ENCODE peak calls at places on chromosomes 5 and 9, in nine cellular contexts. G is naive thymus-derived CD4-positive, alpha-beta T cell; H is spleen; W is breast epithelium; P is small intestine; M is HCT116; U is osteoblast; B is hepatocyte; I is esophagus squamous epithelium. D is an unnamed sample.
A peak's percentile ranks its signal among the peaks of the same experiment; 100 is the strongest.

GRCh38 chr5:114010362-114010761 is 351.5 kb upstream of the KCNN2 start:
- DNase-seq in B (peak; percentile 4), U (no peak), H (no peak), P (no peak), I (no peak), G (no peak), W (no peak), M (no peak), D (no peak)

GRCh38 chr9:77475641-77476473 is 172.3 kb downstream of the GNA14 start:
- DNase-seq in H (no peak), I (no peak), U (peak; percentile 66), P (no peak), M (no peak), G (peak; percentile 48), W (no peak), B (no peak), D (no peak)

GRCh38 chr5:137269297-137269696 is 229.8 kb downstream of the SPOCK1 start:
- DNase-seq in M (no peak), H (no peak), P (no peak), I (no peak), B (no peak), U (no peak), W (no peak), G (no peak), D (no peak)

GRCh38 chr9:89701221-89701798 is 96.5 kb downstream of the GADD45G start:
- DNase-seq in M (no peak), G (peak; percentile 83), U (no peak), H (peak; percentile 79), W (no peak), B (no peak), P (no peak), I (no peak), D (peak; percentile 67)

GRCh38 chr5:43432486-43433365 is 20.5 kb upstream of the CCL28 start:
- DNase-seq in M (peak; percentile 31), B (peak; percentile 72), U (peak; percentile 48), P (peak; percentile 68), G (no peak), H (no peak), W (peak; percentile 82), I (no peak), D (peak; percentile 84)

GRCh38 chr5:89437450-89438435 is 554.8 kb upstream of the MEF2C start:
- DNase-seq in B (no peak), I (no peak), P (no peak), G (no peak), W (no peak), H (no peak), U (no peak), M (no peak), D (no peak)

GRCh38 chr5:180074462-180074861 is 2.9 kb upstream of the RNF130 start:
- DNase-seq in H (no peak), M (no peak), B (no peak), P (no peak), G (no peak), I (no peak), W (no peak), U (no peak), D (no peak)

GRCh38 chr9:13485068-13485596 is 205.6 kb upstream of the MPDZ start:
- DNase-seq in M (no peak), H (no peak), B (no peak), I (no peak), P (no peak), G (no peak), U (peak; percentile 51), W (peak; percentile 76), D (no peak)

GRCh38 chr9:106859957-106860715 is 2.8 kb upstream of the ZNF462 start:
- DNase-seq in U (no peak), M (peak; percentile 41), I (no peak), W (peak; percentile 60), B (peak; percentile 66), H (no peak), P (peak; percentile 43), G (no peak), D (peak; percentile 70)

GRCh38 chr9:34653131-34653530 is 1.1 kb downstream of the IL11RA start:
- DNase-seq in I (no peak), B (no peak), M (no peak), H (no peak), W (no peak), P (no peak), G (no peak), U (no peak), D (no peak)

GRCh38 chr5:142357469-142358090 is 32.8 kb upstream of the SPRY4 start:
- DNase-seq in M (no peak), I (no peak), H (no peak), W (no peak), G (no peak), P (no peak), B (no peak), U (peak; percentile 74), D (no peak)

GRCh38 chr5:142753114-142753764 is 16.9 kb upstream of the ARHGAP26 start:
- DNase-seq in M (no peak), I (no peak), G (no peak), U (no peak), H (no peak), P (no peak), W (peak; percentile 89), B (no peak), D (peak; percentile 71)

GRCh38 chr9:80500300-80500699 is 928.5 kb downstream of the TLE4 start:
- DNase-seq in G (no peak), M (no peak), U (no peak), B (no peak), I (no peak), W (no peak), P (no peak), H (no peak), D (no peak)

GRCh38 chr5:57900356-57900944 is 417.8 kb upstream of the ACTBL2 start:
- DNase-seq in H (no peak), I (no peak), U (no peak), B (no peak), P (no peak), G (no peak), W (no peak), M (no peak), D (no peak)

DNA sequence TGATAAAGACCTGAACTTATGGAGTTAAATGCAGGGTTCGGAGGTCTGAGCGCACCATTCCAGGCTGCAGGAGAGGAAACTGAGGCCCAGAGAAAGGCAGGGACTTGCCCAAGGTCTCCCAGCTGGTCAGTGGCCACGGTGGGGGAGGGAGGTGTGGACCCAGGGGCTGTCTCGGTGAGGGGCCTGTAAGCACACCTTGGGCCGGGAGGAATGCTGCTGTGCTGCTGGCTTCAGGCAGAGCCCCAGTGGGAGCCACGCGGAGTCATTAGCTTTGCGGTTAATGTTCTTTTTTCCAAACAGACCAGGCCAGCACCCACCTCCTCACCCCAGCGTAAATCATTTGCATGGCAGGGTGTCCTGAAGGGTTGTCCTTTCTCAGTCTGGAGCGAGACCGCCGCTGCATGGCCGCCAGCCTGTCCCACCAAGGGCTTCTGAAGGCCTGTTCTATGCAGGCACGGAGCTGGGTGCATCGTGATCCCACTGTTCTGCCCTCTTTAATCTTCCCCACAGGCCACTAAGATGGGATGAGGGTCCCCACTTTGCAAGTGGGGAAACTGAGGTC is 35.9 kb downstream of the NEURL1B start:
- DNase-seq in M (no peak), B (no peak), I (no peak), G (no peak), W (no peak), H (peak; percentile 58), P (no peak), U (peak; percentile 85), D (peak; percentile 59)
- H3K36me3 ChIP-seq in M (no peaks in the 10 kb centered on the region), B (no peaks in the 10 kb centered on the region), I (no peaks in the 10 kb centered on the region), G (no peaks in the 10 kb centered on the region), W (no peaks in the 10 kb centered on the region), H (no peaks in the 10 kb centered on the region), P (no peaks in the 10 kb centered on the region), U (no peaks in the 10 kb centered on the region), D (no peaks in the 10 kb centered on the region)

GRCh38 chr9:134342746-134343115 is 16.5 kb downstream of the RXRA start:
- DNase-seq in M (no peak), H (no peak), B (no peak), P (no peak), W (no peak), U (no peak), G (no peak), I (no peak), D (no peak)
- H3K4me1 ChIP-seq in M (no peaks in the 10 kb centered on the region), H (peaks cover 74% of the 10 kb centered on the region), B (peaks cover 20% of the 10 kb centered on the region), P (peaks cover 8% of the 10 kb centered on the region), W (peaks cover 19% of the 10 kb centered on the region), U (peaks cover 18% of the 10 kb centered on the region), G (peaks cover 8% of the 10 kb centered on the region), I (peaks cover 100% of the 10 kb centered on the region), D (peaks cover 87% of the 10 kb centered on the region)

DNA sequence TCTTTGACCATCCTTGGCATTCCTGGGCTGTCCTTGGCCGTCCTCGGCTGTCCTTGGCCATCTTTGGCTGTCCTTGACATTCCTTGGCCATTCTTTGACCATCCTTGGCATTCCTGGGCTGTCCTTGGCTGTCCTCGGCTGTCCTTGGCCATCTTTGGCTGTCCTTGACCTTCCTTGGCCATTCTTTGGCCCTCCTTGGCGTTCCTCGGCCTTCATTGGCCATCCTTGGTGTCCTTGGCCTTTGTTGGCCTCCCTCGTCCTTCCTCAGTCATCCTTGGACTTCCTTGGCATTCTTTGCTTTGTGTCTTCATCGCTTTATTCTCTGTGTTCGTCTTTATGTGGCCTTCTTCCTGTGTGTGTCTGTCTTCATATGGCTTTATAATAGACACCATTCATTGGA is 20.7 kb downstream of the NDUFS6 start:
- DNase-seq in U (no peak), B (no peak), W (no peak), M (no peak), H (peak; percentile 32), P (no peak), G (no peak), I (no peak), D (no peak)
- H3K36me3 ChIP-seq in U (peaks cover 34% of the 10 kb centered on the region), B (no peaks in the 10 kb centered on the region), W (no peaks in the 10 kb centered on the region), M (peaks cover 26% of the 10 kb centered on the region), H (no peaks in the 10 kb centered on the region), P (no peaks in the 10 kb centered on the region), G (peaks cover 59% of the 10 kb centered on the region), I (peaks cover 10% of the 10 kb centered on the region), D (peaks cover 33% of the 10 kb centered on the region)

GRCh38 chr5:190366-191035 is 794 bp upstream of the LRRC14B start:
- DNase-seq in U (peak; percentile 10), I (no peak), B (no peak), P (no peak), H (no peak), G (no peak), M (no peak), W (no peak), D (peak; percentile 58)

GRCh38 chr5:187617-188451 is 3.5 kb upstream of the LRRC14B start:
- DNase-seq in B (no peak), I (no peak), P (no peak), H (peak; percentile 73), W (no peak), G (no peak), M (no peak), U (peak; percentile 66), D (no peak)

GRCh38 chr5:188488-189481 is 2.5 kb upstream of the LRRC14B start:
- DNase-seq in U (peak; percentile 99), I (peak; percentile 7), G (peak; percentile 87), B (peak; percentile 92), P (peak; percentile 83), H (peak; percentile 95), W (peak; percentile 76), M (peak; percentile 59), D (peak; percentile 94)

GRCh38 chr5:189976-190365 is 1.3 kb upstream of the LRRC14B start:
- DNase-seq in W (no peak), B (no peak), H (peak; percentile 65), U (peak; percentile 30), P (no peak), G (no peak), M (no peak), I (no peak), D (no peak)

DNA sequence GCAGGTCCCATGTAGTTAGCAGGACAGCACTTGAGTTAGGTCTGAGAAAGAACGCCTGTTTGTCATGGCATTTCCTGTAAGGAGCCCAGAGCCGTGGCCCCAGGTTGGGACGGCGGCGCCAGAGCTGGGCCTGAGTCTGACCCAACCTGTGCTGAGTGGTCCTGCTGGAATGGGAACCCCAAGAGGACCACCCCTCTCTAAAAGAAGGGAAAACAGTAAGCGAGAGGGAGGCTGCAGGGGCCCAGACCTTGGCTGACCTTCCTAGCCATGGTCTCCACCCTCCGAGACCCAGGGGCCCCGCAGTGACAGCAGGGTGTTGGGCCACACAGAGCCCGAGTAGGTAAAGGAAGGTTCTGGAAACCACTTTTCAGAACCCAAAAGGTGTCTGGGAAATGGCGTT is 1.8 kb upstream of the LRRC14B start:
- DNase-seq in H (peak; percentile 59), G (no peak), P (no peak), U (no peak), M (no peak), B (no peak), W (no peak), I (no peak), D (no peak)
- H3K4me1 ChIP-seq in H (peaks cover 7% of the 10 kb centered on the region), G (no peaks in the 10 kb centered on the region), P (no peaks in the 10 kb centered on the region), U (peaks cover 4% of the 10 kb centered on the region), M (peaks cover 5% of the 10 kb centered on the region), B (no peaks in the 10 kb centered on the region), W (no peaks in the 10 kb centered on the region), I (peaks cover 27% of the 10 kb centered on the region), D (peaks cover 4% of the 10 kb centered on the region)